ENCODE peak calls at places on chromosomes 13 and 19, in seven cellular contexts. K is heart left ventricle, S is IMR-90, X is uterus, G is PC-3, E is lung, A is heart right ventricle. Y is an unnamed sample. For H3K9me3, the result is how much of the 10 kb centered on the place peaks cover.

GRCh38 chr13:24161010-24161775 is 673 bp downstream of the SPATA13 start:
- DNase-seq in K (no peak), S (no peak), X (peak), G (peak), E (peak), A (peak), Y (peak)

GRCh38 chr13:42112864-42113263 is 64.4 kb downstream of the DGKH start:
- DNase-seq in K (no peak), S (no peak), X (no peak), G (no peak), E (no peak), A (no peak), Y (no peak)

GRCh38 chr13:52906122-52906903 is 57.9 kb upstream of the PCDH8 start:
- DNase-seq in K (no peak), S (no peak), X (no peak), G (no peak), E (no peak), A (no peak), Y (no peak)

GRCh38 chr13:44819245-44819644 is 170.0 kb downstream of the NUFIP1 start:
- DNase-seq in K (no peak), S (peak), X (no peak), G (peak), E (no peak), A (no peak), Y (no peak)

GRCh38 chr19:37867831-37868230 is 38.6 kb downstream of the WDR87 start:
- DNase-seq in K (no peak), S (peak), X (no peak), G (peak), E (no peak), A (no peak), Y (no peak)

GRCh38 chr19:39155741-39156140 is 30.2 kb downstream of the PAK4 start:
- DNase-seq in K (no peak), S (no peak), X (no peak), G (no peak), E (no peak), A (no peak), Y (no peak)

GRCh38 chr19:19548915-19549537 is 11.0 kb downstream of the CILP2 start:
- DNase-seq in K (no peak), S (peak), X (no peak), G (no peak), E (no peak), A (no peak), Y (no peak)

GRCh38 chr19:4119763-4120162 is 4.2 kb downstream of the MAP2K2 start:
- DNase-seq in K (no peak), S (no peak), X (no peak), G (no peak), E (no peak), A (no peak), Y (no peak)

GRCh38 chr13:26534036-26534726 is 23.3 kb upstream of the WASF3 start:
- DNase-seq in K (no peak), S (no peak), X (no peak), G (no peak), E (no peak), A (no peak), Y (no peak)

GRCh38 chr19:14149509-14149994 is 13.2 kb upstream of the ASF1B start:
- DNase-seq in K (peak), S (no peak), X (peak), G (no peak), E (peak), A (peak), Y (no peak)

GRCh38 chr19:32830231-32831014 is 39.1 kb downstream of the SLC7A9 start:
- DNase-seq in K (no peak), S (peak), X (no peak), G (peak), E (no peak), A (no peak), Y (no peak)

GRCh38 chr13:48818495-48818961 is 157.2 kb upstream of the FNDC3A start:
- DNase-seq in K (no peak), S (peak), X (no peak), G (peak), E (no peak), A (no peak), Y (no peak)

GRCh38 chr13:107028751-107029150 is 460.8 kb upstream of the ARGLU1 start:
- DNase-seq in K (no peak), S (no peak), X (no peak), G (no peak), E (no peak), A (no peak), Y (no peak)

GRCh38 chr19:14554382-14554812 is 17.5 kb downstream of the NDUFB7 start:
- DNase-seq in K (no peak), S (no peak), X (no peak), G (peak), E (no peak), A (no peak), Y (no peak)

GRCh38 chr19:6161271-6161850 is 25.9 kb downstream of the ACSBG2 start:
- DNase-seq in K (peak), S (no peak), X (peak), G (peak), E (peak), A (peak), Y (peak)

GRCh38 chr19:18784786-18785120 is 6.4 kb downstream of the COMP start:
- DNase-seq in K (no peak), S (no peak), X (no peak), G (no peak), E (no peak), A (no peak), Y (no peak)

GRCh38 chr19:39341122-39341719 is 1.0 kb upstream of the SAMD4B start:
- DNase-seq in K (peak), S (no peak), X (no peak), G (peak), E (peak), A (peak), Y (peak)

GRCh38 chr13:112793545-112794445 is 104.0 kb downstream of the ATP11A start:
- DNase-seq in K (no peak), S (no peak), X (no peak), G (no peak), E (no peak), A (no peak), Y (no peak)

GRCh38 chr13:111916201-111916600 is 150.7 kb upstream of the SOX1 start:
- DNase-seq in K (no peak), S (no peak), X (no peak), G (no peak), E (no peak), A (no peak), Y (no peak)

GRCh38 chr19:17703823-17704463 is 15.3 kb upstream of the MAP1S start:
- DNase-seq in K (no peak), S (peak), X (no peak), G (peak), E (no peak), A (peak), Y (peak)

GRCh38 chr19:4455742-4456565 is 1.6 kb downstream of the UBXN6 start:
- DNase-seq in K (peak), S (peak), X (peak), G (peak), E (no peak), A (peak), Y (no peak)

GRCh38 chr19:35488677-35489076 is 1.6 kb downstream of the KRTDAP start:
- DNase-seq in K (no peak), S (no peak), X (no peak), G (no peak), E (no peak), A (no peak), Y (no peak)

GRCh38 chr19:45492137-45492626 is 4.7 kb downstream of the RTN2 start:
- DNase-seq in K (no peak), S (no peak), X (no peak), G (no peak), E (no peak), A (no peak), Y (no peak)
- H3K4me3 ChIP-seq in K (no peak), S (peak), X (no peak), G (peak), E (no peak), A (peak), Y (peak)

GRCh38 chr13:21913010-21913409 is 242.1 kb downstream of the FGF9 start:
- DNase-seq in K (no peak), S (peak), X (no peak), G (no peak), E (no peak), A (no peak), Y (no peak)
- TF ChIP-seq CTCF in K (no peak), S (peak), X (no peak), G (no peak), E (no peak), A (no peak), Y (no peak)

GRCh38 chr13:18952225-18953016 is 229.2 kb downstream of the TUBA3C start:
- DNase-seq in K (no peak), S (no peak), X (no peak), G (no peak), E (no peak), A (no peak), Y (no peak)
- H3K9me3 ChIP-seq in K (under half), S (under half), X (under half), G (under half), E (under half), A (under half), Y (under half)

GRCh38 chr19:8342316-8342683 is 762 bp downstream of the KANK3 start:
- DNase-seq in K (no peak), S (no peak), X (no peak), G (no peak), E (no peak), A (no peak), Y (no peak)

GRCh38 chr19:8342684-8343482 is at the start of gene KANK3:
- DNase-seq in K (peak), S (peak), X (peak), G (peak), E (peak), A (peak), Y (peak)

GRCh38 chr19:8338835-8339234 is 4.2 kb downstream of the KANK3 start:
- DNase-seq in K (no peak), S (no peak), X (no peak), G (no peak), E (no peak), A (no peak), Y (no peak)

GRCh38 chr19:8340341-8341096 is 2.5 kb downstream of the KANK3 start:
- DNase-seq in K (peak), S (no peak), X (peak), G (no peak), E (no peak), A (peak), Y (peak)

GRCh38 chr19:8343483-8343844 is 402 bp upstream of the KANK3 start:
- DNase-seq in K (no peak), S (no peak), X (no peak), G (no peak), E (no peak), A (no peak), Y (no peak)
- H3K4me3 ChIP-seq in K (no peak), S (peak), X (no peak), G (peak), E (no peak), A (peak), Y (peak)

DNA sequence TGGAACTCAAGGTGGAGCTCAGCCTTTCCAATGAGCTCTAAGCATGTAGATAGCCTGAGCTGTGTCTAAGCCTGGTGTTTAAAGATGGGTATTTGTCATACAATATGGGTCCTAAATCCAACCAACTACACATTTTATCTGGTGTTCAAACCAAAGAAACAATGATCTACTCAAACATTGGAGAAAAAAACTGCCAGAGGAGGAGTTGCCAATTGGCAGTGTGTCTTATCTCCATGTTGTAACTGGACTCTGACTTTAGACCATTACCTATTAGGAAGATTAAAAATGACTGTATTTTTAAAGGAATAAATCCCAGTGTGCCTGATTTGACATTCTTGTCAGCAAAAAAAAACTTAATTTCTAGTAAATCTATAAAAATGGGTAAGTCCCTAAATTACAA is 96.3 kb downstream of the COG6 start:
- DNase-seq in K (no peak), S (no peak), X (no peak), G (no peak), E (no peak), A (no peak), Y (no peak)
- TF ChIP-seq CTCF in K (no peak), S (no peak), X (no peak), G (no peak), E (no peak), A (no peak), Y (no peak)

DNA sequence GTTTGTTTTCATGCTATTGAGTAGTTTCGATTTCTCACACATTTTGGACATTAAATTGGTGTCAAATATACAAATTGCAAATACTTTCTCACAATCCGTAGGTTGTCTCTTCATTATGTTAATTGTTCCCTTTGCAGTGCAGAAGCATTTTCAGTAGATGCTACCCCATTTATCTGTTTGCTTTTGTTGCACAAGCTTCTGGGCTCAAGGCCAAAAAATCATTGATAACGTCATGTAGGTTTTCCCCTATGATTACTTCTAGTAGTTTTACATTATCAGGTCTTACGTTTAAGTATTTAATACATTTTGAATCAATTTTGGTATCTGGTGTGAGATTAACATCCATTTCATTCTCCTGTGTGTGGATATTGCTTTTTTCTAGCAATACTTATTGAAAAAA is 14.0 kb upstream of the ZNF347 start:
- DNase-seq in K (no peak), S (peak), X (no peak), G (no peak), E (no peak), A (no peak), Y (no peak)
- H3K9me3 ChIP-seq in K (under half), S (under half), X (under half), G (under half), E (under half), A (under half), Y (under half)

GRCh38 chr19:13031917-13032623 is 36.8 kb downstream of the NFIX start:
- DNase-seq in K (peak), S (peak), X (no peak), G (peak), E (no peak), A (no peak), Y (peak)
- H3K4me3 ChIP-seq in K (no peak), S (no peak), X (no peak), G (peak), E (no peak), A (no peak), Y (no peak)

DNA sequence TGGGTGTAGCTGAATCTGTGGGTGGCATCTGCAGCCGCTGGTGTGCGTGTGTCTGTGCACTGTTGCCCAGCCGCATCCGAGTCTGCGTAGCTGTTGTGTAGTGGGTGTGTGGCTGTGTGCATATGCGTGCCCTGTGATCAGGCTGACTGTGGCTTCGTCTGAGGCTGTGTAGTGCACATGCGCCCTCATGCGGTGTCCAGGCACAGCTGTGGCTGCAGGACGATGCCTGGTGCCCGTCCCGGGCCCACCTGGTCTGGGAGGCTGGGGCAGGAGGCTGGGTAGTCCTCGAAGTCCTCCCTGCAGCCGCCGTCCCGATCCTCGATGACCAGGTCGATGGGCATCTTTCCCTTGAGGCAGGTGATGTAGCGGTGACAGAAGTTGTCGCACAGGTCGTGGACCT is 4.9 kb downstream of the MEIS3 start:
- DNase-seq in K (no peak), S (no peak), X (no peak), G (peak), E (no peak), A (no peak), Y (peak)
- TF ChIP-seq CTCF in K (no peak), S (no peak), X (no peak), G (peak), E (no peak), A (no peak), Y (peak)

GRCh38 chr19:29292562-29292961 is 79.6 kb upstream of the UQCRFS1 start:
- DNase-seq in K (no peak), S (no peak), X (no peak), G (no peak), E (no peak), A (no peak), Y (no peak)

GRCh38 chr19:29292146-29292545 is 79.2 kb upstream of the UQCRFS1 start:
- DNase-seq in K (no peak), S (no peak), X (no peak), G (no peak), E (no peak), A (no peak), Y (no peak)

GRCh38 chr19:29293292-29293691 is 80.3 kb upstream of the UQCRFS1 start:
- DNase-seq in K (no peak), S (no peak), X (no peak), G (no peak), E (no peak), A (no peak), Y (no peak)

GRCh38 chr19:29293736-29294342 is 80.9 kb upstream of the UQCRFS1 start:
- DNase-seq in K (no peak), S (no peak), X (no peak), G (no peak), E (no peak), A (no peak), Y (no peak)

DNA sequence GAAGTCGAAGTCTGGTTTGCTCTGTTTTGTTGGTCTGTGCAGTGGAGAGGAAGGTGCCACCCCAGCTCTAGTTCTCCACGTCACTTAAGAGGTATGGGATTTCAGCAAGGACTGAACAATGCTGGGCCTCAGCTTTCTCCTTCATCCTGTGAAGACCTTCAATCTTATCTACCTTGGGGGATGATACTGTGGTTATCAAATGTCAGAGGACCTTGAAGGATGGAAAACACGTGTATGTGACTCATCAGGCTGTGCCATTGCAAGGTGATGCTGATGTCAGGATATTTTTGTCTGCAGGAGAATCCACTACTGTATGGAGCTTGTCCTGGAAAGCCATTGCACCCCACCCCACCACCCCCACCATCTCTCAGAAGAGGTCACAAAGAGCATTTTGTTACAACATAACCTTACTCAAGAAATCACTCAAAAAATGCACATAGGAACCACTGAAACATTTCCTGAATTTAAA is 81.4 kb upstream of the UQCRFS1 start:
- DNase-seq in K (no peak), S (peak), X (no peak), G (no peak), E (no peak), A (no peak), Y (no peak)
- H3K9me3 ChIP-seq in K (under half), S (under half), X (under half), G (under half), E (under half), A (under half), Y (under half)